ENCODE peak calls at places on chromosomes 16 and 17, in six cellular contexts. S, T, U, P, A and G are unnamed samples.

GRCh38 chr16:5903153-5903552 is 805.6 kb upstream of the EEF2KMT start:
- DNase-seq in T (no peak), A (no peak), U (no peak), P (no peak), S (no peak), G (no peak)

GRCh38 chr16:10992797-10993196 is 48.4 kb downstream of the CLEC16A start:
- DNase-seq in P (no peak), T (peak; percentile 25), A (peak; percentile 93), U (peak; percentile 62), S (no peak), G (no peak)

GRCh38 chr17:35726609-35727460 is 4.6 kb upstream of the RASL10B start:
- DNase-seq in P (no peak), T (peak; percentile 50), A (peak; percentile 88), S (peak; percentile 76), U (no peak), G (no peak)

GRCh38 chr16:585351-585750 is 4.5 kb upstream of the RAB40C start:
- DNase-seq in P (peak; percentile 58), S (peak; percentile 80), A (no peak), U (no peak), T (no peak), G (no peak)

GRCh38 chr17:21288581-21289017 is 4.1 kb downstream of the MAP2K3 start:
- DNase-seq in A (no peak), U (no peak), T (no peak), P (no peak), S (no peak), G (no peak)

GRCh38 chr17:50064253-50064991 is 8.5 kb downstream of the ITGA3 start:
- DNase-seq in P (no peak), T (peak; percentile 41), U (peak; percentile 94), A (peak; percentile 97), S (no peak), G (no peak)

GRCh38 chr16:58732545-58733247 is 1.4 kb downstream of the GOT2 start:
- DNase-seq in S (no peak), U (no peak), A (peak; percentile 42), P (no peak), T (no peak), G (no peak)

GRCh38 chr17:74163836-74164235 is 39.6 kb upstream of the RPL38 start:
- DNase-seq in P (no peak), T (no peak), U (no peak), A (no peak), S (no peak), G (no peak)

GRCh38 chr16:67926181-67926742 is 5.4 kb downstream of the CTRL start:
- DNase-seq in A (peak; percentile 30), U (no peak), T (no peak), P (no peak), S (peak; percentile 91), G (no peak)

GRCh38 chr16:51919736-51920135 is 627.2 kb downstream of the TOX3 start:
- DNase-seq in T (no peak), S (no peak), P (no peak), U (no peak), A (peak; percentile 16), G (no peak)

GRCh38 chr16:22402191-22402590 is 27.8 kb upstream of the CDR2 start:
- DNase-seq in P (no peak), A (peak; percentile 20), T (no peak), S (no peak), U (no peak), G (no peak)

GRCh38 chr17:43316522-43317142 is 82.2 kb upstream of the ARL4D start:
- DNase-seq in A (no peak), T (no peak), P (no peak), U (no peak), S (peak; percentile 67), G (no peak)

GRCh38 chr16:87570938-87571867 is 31.1 kb upstream of the JPH3 start:
- DNase-seq in S (peak; percentile 71), A (peak; percentile 53), U (peak; percentile 84), P (peak; percentile 66), T (peak; percentile 66), G (no peak)

GRCh38 chr17:40177275-40177874 is at the start of gene RAPGEFL1:
- DNase-seq in P (peak; percentile 95), S (peak; percentile 79), U (no peak), A (peak; percentile 55), T (peak; percentile 91), G (no peak)

GRCh38 chr17:8922451-8922850 is 43.1 kb downstream of the PIK3R5 start:
- DNase-seq in T (no peak), S (no peak), A (peak; percentile 75), P (no peak), U (no peak), G (no peak)

GRCh38 chr16:27242868-27243590 is 25.5 kb downstream of the NSMCE1 start:
- DNase-seq in A (peak; percentile 98), U (peak; percentile 35), T (no peak), S (no peak), P (no peak), G (no peak)

GRCh38 chr17:57268176-57268575 is 11.9 kb downstream of the MSI2 start:
- DNase-seq in U (no peak), A (no peak), P (no peak), S (no peak), T (no peak), G (no peak)

GRCh38 chr16:55949518-55949917 is 74.3 kb upstream of the CES5A start:
- DNase-seq in S (no peak), A (peak; percentile 31), T (no peak), U (no peak), P (no peak), G (no peak)

GRCh38 chr17:45132569-45133463 is 501 bp upstream of the PLCD3 start:
- DNase-seq in P (peak; percentile 92), T (peak; percentile 89), A (peak; percentile 70), U (peak; percentile 98), S (peak; percentile 86), G (peak; percentile 40)

GRCh38 chr17:69579961-69580677 is 165.6 kb downstream of the MAP2K6 start:
- DNase-seq in U (no peak), T (no peak), S (no peak), A (no peak), P (no peak), G (no peak)

GRCh38 chr16:19167710-19168172 is 299 bp upstream of the SYT17 start:
- DNase-seq in A (peak; percentile 48), U (peak; percentile 80), T (peak; percentile 83), S (peak; percentile 70), P (peak; percentile 86), G (no peak)

GRCh38 chr16:4928227-4928626 is 8.7 kb downstream of the PPL start:
- DNase-seq in S (no peak), U (no peak), P (no peak), A (no peak), T (no peak), G (no peak)

GRCh38 chr16:57628782-57629181 is 352 bp downstream of the ADGRG1 start:
- DNase-seq in T (no peak), U (no peak), P (no peak), A (no peak), S (no peak), G (no peak)

GRCh38 chr16:57630931-57631845 is 2.8 kb downstream of the ADGRG1 start:
- DNase-seq in U (no peak), T (no peak), S (no peak), A (no peak), P (no peak), G (no peak)

GRCh38 chr16:57630402-57630787 is 2.0 kb downstream of the ADGRG1 start:
- DNase-seq in U (no peak), S (no peak), A (no peak), P (no peak), T (no peak), G (no peak)

GRCh38 chr16:57628008-57628781 is at the start of gene ADGRG1:
- DNase-seq in S (peak; percentile 80), A (peak; percentile 97), P (peak; percentile 66), T (no peak), U (peak; percentile 95), G (peak; percentile 22)

DNA sequence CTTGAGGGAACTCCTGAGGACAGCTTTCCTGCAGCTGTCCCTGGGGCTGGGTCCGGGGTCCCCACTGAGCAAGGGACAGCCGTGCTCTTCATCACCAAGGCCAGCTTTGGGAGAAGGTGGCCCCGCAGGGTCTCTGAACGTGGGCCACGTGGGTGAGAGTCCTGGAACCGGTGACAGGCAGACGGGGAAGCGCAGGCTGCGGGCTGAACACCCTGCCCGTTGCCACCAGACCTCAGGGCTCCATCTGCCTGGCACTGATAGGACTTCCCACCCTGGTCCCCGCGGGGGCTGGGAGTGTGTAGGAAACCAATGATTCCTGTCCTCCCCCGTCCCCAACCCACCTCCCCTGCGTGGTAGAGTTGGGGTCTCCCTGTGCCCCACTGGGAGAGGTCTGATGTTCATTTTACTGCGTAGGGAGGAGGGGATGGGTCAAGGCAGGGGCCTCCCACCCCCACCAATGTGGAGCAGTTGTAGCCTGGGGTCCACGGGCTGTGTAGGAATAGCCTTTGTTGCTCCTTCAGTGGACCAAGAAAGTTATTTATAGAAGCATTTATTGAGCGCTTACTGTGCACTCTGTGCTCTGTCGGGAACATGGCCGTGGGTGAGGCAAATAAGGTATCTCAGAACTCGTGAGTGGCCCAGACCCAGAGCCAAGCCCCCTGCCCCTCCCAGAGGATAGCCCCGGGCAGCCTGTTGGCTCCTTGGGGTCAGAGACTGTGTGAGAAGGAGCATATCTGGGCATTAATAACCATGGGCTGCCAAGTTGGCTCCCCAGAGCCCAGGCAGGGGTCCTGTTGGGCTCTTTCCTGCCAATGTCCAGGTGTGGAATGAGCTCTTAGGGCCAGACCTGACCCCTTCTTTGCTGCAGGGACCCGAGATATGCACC is 1.3 kb downstream of the ADGRG1 start:
- DNase-seq in U (no peak), P (no peak), A (no peak), T (no peak), S (no peak), G (no peak)
- TF ChIP-seq POLR2A in U (no peak), P (no peak), A (no peak), T (no peak), S (no peak), G (no peak)

DNA sequence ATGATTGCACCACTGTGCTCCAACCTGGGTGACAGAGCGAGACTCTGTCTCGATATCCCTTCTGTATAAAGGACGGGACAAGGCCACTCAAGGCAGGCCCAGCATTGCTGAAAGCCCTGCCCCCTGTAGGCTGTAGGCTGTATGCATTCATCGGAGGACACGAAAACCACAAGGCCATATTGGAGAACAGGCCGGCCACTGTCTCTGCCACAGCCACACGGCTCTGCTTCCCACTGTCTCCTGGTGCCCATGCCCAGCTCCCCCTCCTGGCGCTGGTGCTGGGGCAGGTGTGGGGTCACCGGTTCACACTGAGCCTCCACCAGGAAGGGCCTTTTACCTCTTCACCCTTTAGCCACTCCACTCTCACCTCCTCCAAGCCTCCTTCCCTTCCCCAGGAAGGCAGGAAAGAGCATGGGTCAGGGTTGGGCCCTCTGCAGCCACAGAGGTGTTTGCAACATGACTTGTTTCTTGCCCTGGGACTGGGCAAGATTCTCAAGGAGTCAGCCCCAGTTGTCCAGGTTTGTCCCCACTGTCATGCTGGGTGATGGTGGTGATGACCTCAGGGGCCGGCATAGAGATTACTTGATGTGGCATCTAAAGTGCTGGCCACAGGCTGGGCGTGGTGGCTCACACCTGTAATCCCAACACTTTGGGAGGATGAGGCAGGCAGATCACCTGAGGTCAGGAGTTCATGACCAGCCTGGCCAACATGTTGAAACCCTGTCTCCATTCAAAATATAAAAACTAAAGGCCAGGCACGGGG is 5.3 kb upstream of the NTN3 start:
- DNase-seq in A (no peak), S (no peak), T (no peak), U (peak; percentile 25), P (no peak), G (no peak)
- TF ChIP-seq POLR2A in A (no peak), S (no peak), T (no peak), U (peak; percentile 12), P (no peak), G (no peak)

GRCh38 chr16:14095883-14096551 is 24.9 kb downstream of the MRTFB start:
- DNase-seq in T (no peak), S (peak; percentile 67), P (no peak), A (peak; percentile 43), U (no peak), G (no peak)
- TF ChIP-seq POLR2A in T (no peak), S (no peak), P (no peak), A (no peak), U (no peak), G (no peak)

GRCh38 chr17:3557768-3558583 is at the start of gene TRPV3:
- DNase-seq in T (peak; percentile 84), U (no peak), A (no peak), P (peak; percentile 90), S (peak; percentile 75), G (peak; percentile 45)
- TF ChIP-seq POLR2A in T (no peak), U (no peak), A (no peak), P (peak; percentile 25), S (no peak), G (no peak)